ENCODE peak calls at places on chromosomes 16 and 17, in four cellular contexts. R, Y, N and V are unnamed samples.

GRCh38 chr16:56836410-56836834 is 28.6 kb upstream of the SLC12A3 start:
- DNase-seq in R (no peak), Y (no peak), N (peak; percentile 27), V (no peak)

GRCh38 chr16:13911871-13912270 is 8.1 kb upstream of the ERCC4 start:
- DNase-seq in R (no peak), Y (no peak), N (no peak), V (no peak)

GRCh38 chr16:23504076-23504452 is 6.2 kb downstream of the GGA2 start:
- DNase-seq in R (no peak), Y (peak; percentile 16), N (peak; percentile 80), V (no peak)

GRCh38 chr16:83060-83603 is 5.1 kb downstream of the MPG start:
- DNase-seq in R (no peak), Y (no peak), N (no peak), V (no peak)

GRCh38 chr17:81030726-81031570 is 4.0 kb upstream of the BAIAP2 start:
- DNase-seq in R (no peak), Y (no peak), N (peak; percentile 47), V (no peak)

GRCh38 chr17:17063546-17064122 is 21.4 kb downstream of the MPRIP start:
- DNase-seq in R (no peak), Y (no peak), N (no peak), V (no peak)

GRCh38 chr16:87068316-87068715 is 248.9 kb downstream of the C16orf95 start:
- DNase-seq in R (no peak), Y (no peak), N (no peak), V (no peak)

GRCh38 chr17:17824119-17824779 is 12.5 kb downstream of the SREBF1 start:
- DNase-seq in R (no peak), Y (no peak), N (no peak), V (no peak)

GRCh38 chr16:3879258-3879886 is 1.1 kb downstream of the CREBBP start:
- DNase-seq in R (no peak), Y (no peak), N (no peak), V (no peak)

GRCh38 chr17:8067806-8068205 is 19.7 kb downstream of the ALOX12B start:
- DNase-seq in R (no peak), Y (no peak), N (no peak), V (no peak)

GRCh38 chr17:18187816-18188761 is 4.5 kb downstream of the ALKBH5 start:
- DNase-seq in R (no peak), Y (peak; percentile 23), N (peak; percentile 54), V (no peak)

GRCh38 chr16:10386517-10387377 is 886 bp downstream of the ATF7IP2 start:
- DNase-seq in R (no peak), Y (peak; percentile 2), N (peak; percentile 25), V (no peak)

GRCh38 chr17:59561042-59561441 is 4.4 kb upstream of the DHX40 start:
- DNase-seq in R (no peak), Y (peak; percentile 3), N (peak; percentile 41), V (no peak)

GRCh38 chr16:20612551-20613470 is 36.6 kb upstream of the ACSM2B start:
- DNase-seq in R (no peak), Y (no peak), N (peak; percentile 30), V (no peak)

GRCh38 chr17:77555741-77556291 is 402.7 kb upstream of the TNRC6C start:
- DNase-seq in R (no peak), Y (no peak), N (peak; percentile 48), V (no peak)

GRCh38 chr16:81708459-81709368 is 70.4 kb upstream of the PLCG2 start:
- DNase-seq in R (no peak), Y (no peak), N (no peak), V (no peak)

GRCh38 chr17:57234252-57235092 is 21.9 kb upstream of the MSI2 start:
- DNase-seq in R (no peak), Y (no peak), N (no peak), V (no peak)

GRCh38 chr17:4770632-4771031 is 1.1 kb upstream of the TM4SF5 start:
- DNase-seq in R (no peak), Y (no peak), N (no peak), V (no peak)

GRCh38 chr17:7549401-7550055 is 670 bp downstream of the TNFSF12 start:
- DNase-seq in R (no peak), Y (no peak), N (no peak), V (no peak)

GRCh38 chr17:48728232-48729231 is at the start of gene HOXB13:
- DNase-seq in R (no peak), Y (peak; percentile 39), N (peak; percentile 47), V (peak; percentile 65)